ENCODE peak calls at places on chromosomes 4 and X, in four cellular contexts. F, I, R and D are unnamed samples.

GRCh38 chr4:168641811-168642140 is 144.9 kb downstream of the PALLD start:
- DNase-seq in R (no peak), I (no peak), F (no peak), D (no peak)

GRCh38 chrX:123665197-123665596 is 67.7 kb downstream of the THOC2 start:
- DNase-seq in I (no peak), F (no peak), R (no peak), D (no peak)

GRCh38 chr4:3614731-3614980 is 82.4 kb upstream of the LRPAP1 start:
- DNase-seq in R (no peak), I (no peak), F (no peak), D (no peak)

GRCh38 chr4:787561-787981 is 38.4 kb downstream of the CPLX1 start:
- DNase-seq in F (no peak), I (no peak), R (no peak), D (no peak)

GRCh38 chrX:77977518-77977917 is 8.1 kb upstream of the PGAM4 start:
- DNase-seq in F (no peak), I (no peak), R (no peak), D (no peak)

GRCh38 chr4:120977435-120977997 is 55.0 kb upstream of the PRDM5 start:
- DNase-seq in R (peak), I (no peak), F (peak), D (no peak)

GRCh38 chrX:20364238-20364637 is 97.5 kb upstream of the RPS6KA3 start:
- DNase-seq in R (no peak), I (no peak), F (no peak), D (no peak)

GRCh38 chr4:141246243-141246642 is 25.5 kb downstream of the ZNF330 start:
- DNase-seq in F (no peak), R (no peak), I (no peak), D (no peak)

GRCh38 chr4:1381944-1382541 is 24.2 kb downstream of the NKX1-1 start:
- DNase-seq in R (peak), F (no peak), I (peak), D (no peak)

GRCh38 chr4:25927361-25928040 is 13.5 kb downstream of the SMIM20 start:
- DNase-seq in I (no peak), F (no peak), R (no peak), D (no peak)

GRCh38 chr4:140014284-140014683 is 139.7 kb downstream of the MAML3 start:
- DNase-seq in R (no peak), I (no peak), F (no peak), D (no peak)

GRCh38 chr4:113476800-113477199 is 284.7 kb downstream of the CAMK2D start:
- DNase-seq in I (no peak), R (no peak), F (peak), D (no peak)

GRCh38 chr4:4386296-4386735 is 586 bp upstream of the NSG1 start:
- DNase-seq in R (no peak), I (no peak), F (no peak), D (no peak)

GRCh38 chrX:73822775-73823174 is 259.8 kb downstream of the CHIC1 start:
- DNase-seq in F (no peak), R (no peak), I (no peak), D (no peak)

GRCh38 chrX:73818200-73819116 is 255.5 kb downstream of the CHIC1 start:
- DNase-seq in I (no peak), R (no peak), F (no peak), D (no peak)

GRCh38 chrX:73825569-73825968 is 262.6 kb downstream of the CHIC1 start:
- DNase-seq in F (no peak), I (no peak), R (no peak), D (no peak)

GRCh38 chrX:73823473-73824004 is 260.5 kb downstream of the CHIC1 start:
- DNase-seq in F (no peak), I (no peak), R (no peak), D (no peak)

DNA sequence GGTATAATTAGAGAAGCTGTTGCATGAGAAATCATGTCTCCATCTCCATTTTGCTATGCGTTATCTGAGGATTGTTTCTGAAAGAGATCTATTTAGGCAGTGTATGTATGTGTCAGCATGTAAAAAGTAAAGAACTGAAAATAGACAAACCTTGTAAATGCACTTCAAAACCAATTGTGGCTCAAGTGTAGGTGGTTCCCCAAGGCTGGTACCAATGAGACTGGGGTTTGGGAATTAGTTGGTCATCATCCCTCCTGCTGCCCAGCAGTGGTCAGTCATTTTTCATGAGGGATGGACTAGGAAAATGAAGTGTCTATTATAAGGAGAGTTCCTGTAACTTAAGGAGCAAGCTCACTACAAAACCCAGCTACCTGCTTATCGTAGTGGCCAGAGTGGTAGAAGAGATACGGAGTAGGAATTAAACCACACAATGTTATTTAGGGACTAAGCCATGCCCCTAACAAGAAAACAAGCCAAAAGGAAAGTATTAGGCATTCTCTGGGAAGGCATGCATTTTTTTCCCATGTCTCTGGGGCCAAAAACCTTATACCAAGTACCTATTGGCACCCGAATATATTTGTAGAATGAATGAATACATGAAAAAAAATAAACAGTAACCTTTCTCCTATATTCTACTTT is 259.0 kb downstream of the CHIC1 start:
- DNase-seq in I (no peak), R (no peak), F (no peak), D (no peak)
- H3K27ac ChIP-seq in I (no peak), R (no peak), F (no peak), D (no peak)

GRCh38 chr4:27084685-27085356 is 224.2 kb downstream of the STIM2 start:
- DNase-seq in R (peak), F (no peak), I (peak), D (peak)
- H3K4me3 ChIP-seq in R (no peak), F (peak), I (peak), D (no peak)

GRCh38 chr4:159417006-159417405 is 314.1 kb downstream of the RAPGEF2 start:
- DNase-seq in F (no peak), R (no peak), I (no peak), D (no peak)
- H3K27ac ChIP-seq in F (no peak), R (no peak), I (no peak), D (no peak)

GRCh38 chr4:127630152-127630551 is 2.6 kb upstream of the INTU start:
- DNase-seq in F (no peak), I (no peak), R (no peak), D (no peak)

GRCh38 chr4:127631420-127631819 is 1.3 kb upstream of the INTU start:
- DNase-seq in R (no peak), I (no peak), F (no peak), D (no peak)

GRCh38 chr4:127634181-127634580 is 1.4 kb downstream of the INTU start:
- DNase-seq in R (no peak), I (no peak), F (no peak), D (no peak)

GRCh38 chr4:127632420-127633403 is at the start of gene INTU:
- DNase-seq in I (peak), R (peak), F (peak), D (peak)
- H3K4me3 ChIP-seq in I (peak), R (peak), F (peak), D (peak)

GRCh38 chr4:73104695-73105094 is 35.2 kb upstream of the COX18 start:
- DNase-seq in R (no peak), F (no peak), I (no peak), D (no peak)

GRCh38 chr4:73103799-73104503 is 34.4 kb upstream of the COX18 start:
- DNase-seq in R (no peak), I (no peak), F (no peak), D (no peak)

DNA sequence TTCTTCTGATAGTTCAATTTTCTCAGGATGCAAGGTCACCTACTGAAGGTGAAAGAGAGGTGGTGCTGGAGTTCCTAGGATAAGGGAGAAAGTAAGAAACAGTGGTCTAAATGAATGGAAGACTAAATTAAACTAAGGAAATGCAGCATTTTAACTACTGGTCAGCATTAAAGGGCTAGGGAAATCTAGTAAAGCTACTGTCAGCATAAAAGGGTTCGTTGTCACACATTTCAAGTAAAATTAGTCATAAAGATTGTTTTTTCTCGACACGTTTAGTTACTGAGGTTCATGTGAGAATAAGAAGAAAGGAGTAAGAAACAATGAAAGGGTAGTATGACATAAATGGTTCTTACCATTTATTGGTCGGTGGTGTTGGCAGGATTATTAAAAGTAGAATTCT is 40.0 kb upstream of the COX18 start:
- DNase-seq in I (no peak), R (no peak), F (no peak), D (no peak)
- H3K27ac ChIP-seq in I (no peak), R (no peak), F (no peak), D (no peak)

GRCh38 chr4:7811536-7812190 is 128.0 kb downstream of the AFAP1 start:
- DNase-seq in I (peak), F (no peak), R (no peak), D (peak)
- H3K4me3 ChIP-seq in I (no peak), F (no peak), R (no peak), D (no peak)

DNA sequence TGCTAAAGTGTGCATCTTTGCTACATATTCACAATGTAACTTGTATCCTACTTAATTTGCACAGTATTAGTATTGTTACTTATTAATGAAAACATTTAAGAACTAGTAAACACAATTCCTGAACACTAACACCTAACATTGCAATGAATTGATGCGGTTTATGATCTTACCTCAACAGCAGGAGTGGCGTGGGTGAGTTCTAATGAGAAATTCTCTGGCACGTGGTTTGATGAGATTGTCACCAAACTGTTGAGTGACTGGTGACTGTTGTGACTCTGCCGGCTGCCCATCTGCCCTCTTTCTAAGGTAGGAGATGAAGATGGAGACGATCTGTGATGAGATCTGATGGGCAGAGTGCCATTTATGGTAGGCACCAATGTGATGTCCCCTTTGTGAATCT is 2.9 kb downstream of the PCDH18 start:
- DNase-seq in R (no peak), F (no peak), I (no peak), D (no peak)
- H3K27ac ChIP-seq in R (no peak), F (no peak), I (peak), D (peak)

DNA sequence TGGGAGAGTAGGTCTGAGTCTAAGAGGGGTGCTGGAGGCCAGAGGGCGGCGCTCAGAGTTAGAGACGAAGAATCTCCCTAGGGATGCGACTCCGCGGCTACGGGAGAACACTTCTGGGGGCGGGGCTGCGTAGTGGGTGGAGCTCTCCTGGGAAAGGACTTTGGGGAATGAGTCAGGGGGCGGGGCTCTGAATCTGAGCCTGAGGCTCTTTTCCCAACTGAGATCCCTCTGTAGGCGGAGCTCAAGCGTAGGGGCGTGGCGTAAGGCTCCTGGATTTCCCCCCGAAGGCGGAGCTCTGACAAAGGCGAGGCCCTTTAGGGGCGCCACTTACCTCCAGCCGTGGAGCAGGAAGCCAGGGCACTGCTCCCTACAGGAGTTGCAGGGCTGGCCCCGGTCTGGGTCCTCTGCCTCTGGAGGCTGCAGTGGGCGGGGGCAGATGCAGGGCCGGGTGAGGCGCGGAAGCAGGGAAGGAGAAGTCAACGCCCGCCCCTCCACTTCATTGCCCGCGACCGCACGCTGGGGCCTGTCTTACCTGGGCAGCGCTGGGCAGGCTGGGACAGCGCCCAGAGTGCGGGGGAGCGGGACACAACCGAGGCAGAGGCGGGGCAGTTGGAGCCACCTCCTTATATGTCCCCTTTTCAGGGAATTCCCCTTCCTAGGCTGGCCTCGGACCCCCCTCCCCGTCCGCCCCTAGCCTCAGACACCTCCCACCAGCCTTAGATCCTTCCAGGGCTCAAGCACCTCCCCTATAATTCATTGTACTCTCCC is 1.7 kb downstream of the PRICKLE3 start:
- DNase-seq in R (peak), I (peak), F (peak), D (peak)
- H3K4me3 ChIP-seq in R (no peak), I (peak), F (peak), D (peak)

GRCh38 chr4:67109276-67109675 is 436.0 kb downstream of the CENPC start:
- DNase-seq in R (no peak), F (no peak), I (no peak), D (no peak)
- H3K27ac ChIP-seq in R (no peak), F (no peak), I (no peak), D (no peak)

DNA sequence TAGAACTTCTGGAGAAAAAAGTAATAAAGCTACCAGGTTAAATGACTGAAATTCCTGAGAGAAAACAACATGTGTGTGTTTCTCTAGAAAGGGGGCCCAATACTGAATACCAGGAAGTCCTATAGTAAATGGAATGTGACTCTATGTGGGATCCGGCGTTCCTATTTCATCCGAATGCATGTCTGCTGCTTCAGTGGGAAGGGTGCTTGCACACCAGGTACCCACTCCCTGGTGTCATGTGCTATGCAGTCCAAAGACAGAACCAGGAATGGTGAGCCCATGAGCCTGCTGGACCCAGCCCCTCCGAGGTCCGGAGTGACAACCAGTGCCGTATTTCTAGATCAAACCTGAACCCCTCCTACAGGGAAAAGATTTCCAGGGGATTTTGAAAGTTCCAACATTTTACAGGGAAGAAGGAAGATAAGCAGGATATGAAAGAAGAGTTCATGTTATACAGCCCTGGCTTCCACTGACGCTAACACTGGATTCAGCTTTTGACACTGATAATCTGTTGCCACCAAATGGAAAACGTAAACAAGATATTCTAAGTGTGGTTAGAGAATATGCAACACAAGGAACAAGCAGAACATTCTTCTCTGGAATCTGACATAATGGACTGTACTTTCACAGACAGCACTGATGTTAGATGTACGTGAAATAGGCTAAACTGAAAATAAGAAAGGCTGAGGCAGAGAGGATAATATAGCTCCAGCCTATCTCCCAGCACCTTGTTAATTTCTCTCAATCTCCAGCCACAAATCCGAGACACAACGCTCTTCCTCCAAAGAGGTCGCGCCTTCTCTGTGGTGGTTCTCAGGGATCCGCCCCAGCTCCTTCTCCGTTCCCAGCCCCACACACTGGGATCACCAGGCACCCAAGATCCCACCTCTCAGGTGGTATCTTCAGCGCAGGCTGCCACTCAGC is 725 bp upstream of the CXCL1 start:
- DNase-seq in F (no peak), I (no peak), R (no peak), D (no peak)
- H3K4me3 ChIP-seq in F (peak), I (peak), R (peak), D (no peak)